ENCODE peak calls at places on chromosomes 16 and 17, in seven cellular contexts. V is dorsolateral prefrontal cortex, D is neural progenitor cell, A is endothelial cell of umbilical vein, O is pancreas, K is cardiac fibroblast, P is fibroblast of villous mesenchyme. N is an unnamed sample.

GRCh38 chr16:51888021-51888420 is 658.9 kb downstream of the TOX3 start:
- DNase-seq in D (no peak), P (peak), O (no peak), K (no peak), V (no peak), A (no peak), N (no peak)

GRCh38 chr17:35299108-35299507 is 56.2 kb downstream of the SLFN5 start:
- DNase-seq in D (no peak), K (no peak), A (no peak), O (peak), V (no peak), P (no peak), N (no peak)

GRCh38 chr16:88910284-88911147 is 44.1 kb upstream of the PABPN1L start:
- DNase-seq in A (no peak), K (no peak), D (no peak), V (no peak), O (no peak), P (no peak), N (no peak)

GRCh38 chr16:56869513-56870270 is 4.7 kb downstream of the SLC12A3 start:
- DNase-seq in P (no peak), K (no peak), V (no peak), D (peak), O (no peak), A (no peak), N (no peak)

GRCh38 chr17:58184308-58184985 is 8.1 kb upstream of the EPX start:
- DNase-seq in K (peak), O (no peak), V (no peak), D (peak), P (peak), A (no peak), N (peak)

GRCh38 chr16:86669937-86670772 is 91.8 kb downstream of the FOXL1 start:
- DNase-seq in A (no peak), V (no peak), K (no peak), P (peak), O (no peak), D (peak), N (no peak)

GRCh38 chr16:89593841-89594240 is 18.3 kb downstream of the CPNE7 start:
- DNase-seq in V (no peak), A (no peak), K (no peak), O (no peak), P (no peak), D (no peak), N (no peak)

GRCh38 chr17:34493903-34494302 is 85.5 kb upstream of the TMEM132E start:
- DNase-seq in A (no peak), P (no peak), K (no peak), O (no peak), D (no peak), V (no peak), N (no peak)

GRCh38 chr16:23668225-23668624 is 10.5 kb upstream of the PLK1 start:
- DNase-seq in V (no peak), D (no peak), A (no peak), O (no peak), P (peak), K (no peak), N (no peak)

GRCh38 chr17:82327289-82327688 is 6.3 kb downstream of the SECTM1 start:
- DNase-seq in D (peak), O (no peak), V (no peak), P (no peak), A (no peak), K (no peak), N (no peak)

GRCh38 chr17:13337864-13338371 is 263.8 kb downstream of the HS3ST3A1 start:
- DNase-seq in P (peak), V (no peak), D (peak), K (peak), O (no peak), A (peak), N (no peak)

GRCh38 chr17:79658811-79659207 is 48.0 kb upstream of the RBFOX3 start:
- DNase-seq in O (no peak), V (no peak), P (peak), K (peak), A (peak), D (peak), N (no peak)

GRCh38 chr16:15690296-15690695 is 40.3 kb downstream of the NDE1 start:
- DNase-seq in P (peak), O (no peak), K (no peak), V (no peak), A (no peak), D (no peak), N (peak)

GRCh38 chr17:58330997-58331814 is 2.6 kb upstream of the TSPOAP1 start:
- DNase-seq in D (no peak), A (no peak), V (no peak), K (no peak), O (no peak), P (no peak), N (no peak)

GRCh38 chr16:89002851-89003830 is 26.1 kb upstream of the CBFA2T3 start:
- DNase-seq in O (no peak), K (no peak), P (no peak), A (no peak), D (no peak), V (no peak), N (no peak)

GRCh38 chr16:4051591-4051990 is 64.7 kb downstream of the ADCY9 start:
- DNase-seq in O (no peak), D (no peak), P (no peak), A (no peak), V (no peak), K (no peak), N (no peak)

GRCh38 chr16:19008245-19008644 is 24.5 kb downstream of the TMC7 start:
- DNase-seq in A (no peak), K (peak), V (no peak), D (peak), O (no peak), P (peak), N (no peak)

GRCh38 chr16:17176199-17176598 is 294.6 kb downstream of the XYLT1 start:
- DNase-seq in P (no peak), D (no peak), O (no peak), K (no peak), V (no peak), A (no peak), N (no peak)

GRCh38 chr16:17171250-17172143 is 299.3 kb downstream of the XYLT1 start:
- DNase-seq in D (no peak), K (no peak), A (no peak), V (no peak), O (peak), P (no peak), N (no peak)

GRCh38 chr16:17170435-17170834 is 300.3 kb downstream of the XYLT1 start:
- DNase-seq in O (no peak), A (no peak), V (no peak), K (no peak), D (no peak), P (no peak), N (no peak)

GRCh38 chr16:17177242-17177967 is 293.4 kb downstream of the XYLT1 start:
- DNase-seq in D (no peak), A (no peak), O (no peak), P (peak), K (no peak), V (no peak), N (peak)

DNA sequence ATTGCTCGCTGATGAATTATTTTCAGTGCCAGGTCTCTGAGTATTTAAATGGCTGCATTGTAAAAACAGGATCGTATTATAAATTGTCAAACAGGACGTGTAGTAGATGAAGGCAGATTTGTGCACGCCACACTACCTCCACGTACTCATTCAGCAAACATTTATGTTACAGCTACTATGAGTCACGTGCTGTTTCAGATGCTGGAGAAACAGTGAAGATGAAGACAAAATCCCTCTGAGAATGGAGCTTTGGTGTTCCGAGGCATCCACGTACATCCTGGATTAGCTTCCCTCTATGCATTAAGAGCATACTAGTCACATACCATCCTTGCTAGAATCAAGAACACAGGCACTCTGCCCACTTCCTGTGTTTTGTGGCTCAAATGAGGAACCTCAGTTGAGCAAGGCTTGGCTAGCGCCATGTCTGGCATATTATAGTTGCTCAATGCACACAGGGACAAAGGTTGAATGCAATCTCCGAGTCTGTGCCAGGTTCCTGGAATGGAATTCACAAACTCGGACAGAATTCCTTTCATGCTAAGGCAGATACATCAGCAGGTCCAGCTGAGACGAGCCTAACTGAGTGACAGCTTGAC is 297.5 kb downstream of the XYLT1 start:
- DNase-seq in O (no peak), V (no peak), A (no peak), K (peak), D (no peak), P (peak), N (peak)
- H3K4me3 ChIP-seq in O (no peak), V (no peak), A (no peak), K (no peak), D (no peak), P (no peak), N (no peak)

GRCh38 chr17:77881545-77881944 is 77.0 kb upstream of the TNRC6C start:
- DNase-seq in O (peak), D (no peak), P (peak), A (no peak), V (no peak), K (peak), N (no peak)
- TF ChIP-seq CTCF in O (no peak), D (no peak), P (no peak), A (no peak), V (no peak), K (no peak), N (no peak)

GRCh38 chr16:35510701-35511100 is 2051.3 kb downstream of the TP53TG3F start:
- DNase-seq in D (no peak), A (no peak), P (no peak), K (no peak), O (no peak), V (no peak), N (no peak)

GRCh38 chr16:35516971-35517370 is 2057.6 kb downstream of the TP53TG3F start:
- DNase-seq in K (no peak), D (no peak), O (no peak), P (no peak), V (no peak), A (no peak), N (no peak)

DNA sequence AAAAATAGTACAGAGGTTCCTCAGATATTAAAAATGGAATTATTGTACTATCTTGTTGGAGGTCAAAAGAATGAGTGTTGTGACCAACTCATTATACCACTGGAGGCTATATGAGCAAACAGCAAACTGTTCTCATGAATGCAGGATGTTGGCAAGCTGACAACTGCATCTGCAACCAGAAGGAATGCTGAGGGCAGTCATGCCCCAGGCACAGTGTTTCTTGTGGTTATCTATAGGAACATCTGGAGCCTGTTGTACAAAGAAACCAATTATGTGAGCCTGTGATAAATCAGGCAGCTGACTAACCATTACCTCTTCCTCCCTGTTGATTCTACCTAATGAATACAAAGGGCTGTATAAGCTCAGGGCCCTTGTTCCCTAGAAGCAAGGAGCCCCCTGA is 2057.1 kb downstream of the TP53TG3F start:
- DNase-seq in A (no peak), V (no peak), K (no peak), D (no peak), P (no peak), O (no peak), N (no peak)
- H3K4me3 ChIP-seq in A (no peak), V (no peak), K (no peak), D (no peak), P (no peak), O (no peak), N (no peak)

GRCh38 chr17:77817953-77818352 is 140.6 kb upstream of the TNRC6C start:
- DNase-seq in O (no peak), A (no peak), K (no peak), D (peak), V (no peak), P (no peak), N (no peak)

GRCh38 chr17:77819497-77819896 is 139.0 kb upstream of the TNRC6C start:
- DNase-seq in K (no peak), O (no peak), D (no peak), A (no peak), P (no peak), V (no peak), N (no peak)

GRCh38 chr17:77822302-77823030 is 136.0 kb upstream of the TNRC6C start:
- DNase-seq in A (no peak), P (no peak), K (peak), V (no peak), D (no peak), O (no peak), N (no peak)

GRCh38 chr17:77824102-77824779 is 134.3 kb upstream of the TNRC6C start:
- DNase-seq in K (no peak), D (no peak), A (no peak), P (no peak), V (no peak), O (no peak), N (no peak)

GRCh38 chr17:77821114-77821513 is 137.4 kb upstream of the TNRC6C start:
- DNase-seq in O (no peak), K (no peak), P (no peak), D (no peak), V (no peak), A (no peak), N (no peak)
- TF ChIP-seq CTCF in O (no peak), K (no peak), P (no peak), D (no peak), V (no peak), A (no peak), N (no peak)

GRCh38 chr17:28576758-28577465 is at the start of gene ALDOC:
- DNase-seq in D (peak), K (peak), A (peak), O (peak), V (peak), P (peak), N (peak)
- H3K4me3 ChIP-seq in D (peak), K (peak), A (no peak), O (no peak), V (peak), P (peak), N (peak)

DNA sequence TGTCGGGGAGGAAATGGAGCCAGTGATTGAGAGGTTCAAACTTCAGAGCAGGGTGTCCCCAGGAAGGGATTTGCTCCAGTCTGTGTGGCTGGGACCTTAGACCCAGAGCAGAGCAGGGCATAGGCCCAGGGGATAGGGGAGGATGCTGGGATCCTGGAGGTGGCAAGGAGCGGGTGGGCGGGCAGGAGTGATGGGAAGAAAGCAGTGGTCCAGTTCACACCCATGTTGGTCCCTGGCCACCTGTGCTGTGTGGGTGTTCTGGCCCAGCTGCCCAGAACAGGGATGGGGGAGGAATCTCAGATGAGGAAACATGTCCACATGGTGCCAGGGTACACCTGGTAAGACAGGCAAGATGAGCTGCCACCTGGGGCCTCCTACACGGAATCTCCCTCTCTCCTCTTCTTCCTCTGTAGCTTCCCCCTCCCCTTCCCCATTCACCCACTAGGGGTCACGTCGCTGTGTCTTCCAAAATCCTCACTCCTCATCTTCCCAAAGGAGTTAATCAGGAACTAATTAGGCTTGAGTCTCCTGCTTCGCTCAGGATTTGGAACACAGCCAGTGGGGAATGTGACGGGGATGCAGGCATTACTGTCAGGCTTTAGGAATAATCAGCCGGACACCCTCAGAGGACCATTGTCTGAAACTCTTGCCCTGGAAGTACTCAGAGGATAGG is 2.3 kb downstream of the BEAN1 start:
- DNase-seq in K (no peak), A (no peak), O (no peak), P (no peak), D (peak), V (no peak), N (no peak)
- TF ChIP-seq CTCF in K (no peak), A (peak), O (no peak), P (no peak), D (peak), V (no peak), N (no peak)

DNA sequence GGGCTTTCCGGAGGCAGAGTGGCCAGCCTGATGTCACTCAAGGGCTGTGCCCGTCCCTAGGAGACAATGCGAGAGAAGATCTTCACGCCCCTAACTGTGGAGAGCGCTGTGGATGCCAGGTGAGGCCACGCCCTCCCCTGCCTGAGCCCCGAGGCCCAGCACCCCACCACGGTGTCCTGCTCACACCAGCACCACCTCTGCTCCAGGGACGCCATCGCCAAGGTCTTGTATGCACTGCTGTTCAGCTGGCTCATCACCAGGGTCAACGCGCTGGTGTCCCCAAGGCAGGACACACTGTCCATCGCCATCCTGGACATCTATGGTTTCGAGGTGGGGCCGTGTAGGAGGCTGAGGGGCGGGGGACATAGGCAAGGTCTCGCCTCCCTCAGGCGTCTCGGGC is 27.8 kb downstream of the MYO15A start:
- DNase-seq in O (no peak), K (no peak), A (no peak), P (no peak), V (no peak), D (no peak), N (no peak)
- H3K4me3 ChIP-seq in O (no peak), K (no peak), A (no peak), P (no peak), V (no peak), D (no peak), N (no peak)

GRCh38 chr17:78362671-78363070 is 2.8 kb upstream of the SOCS3 start:
- DNase-seq in V (no peak), D (no peak), P (no peak), O (no peak), K (no peak), A (no peak), N (no peak)
- TF ChIP-seq CTCF in V (no peak), D (no peak), P (peak), O (no peak), K (peak), A (no peak), N (no peak)

GRCh38 chr16:72787519-72788268 is 260.2 kb downstream of the ZFHX3 start:
- DNase-seq in O (no peak), A (peak), D (peak), P (peak), V (peak), K (peak), N (peak)
- H3K4me3 ChIP-seq in O (no peak), A (peak), D (peak), P (peak), V (peak), K (peak), N (peak)